ENCODE peak calls at places on chromosome 6, in seven cellular contexts. S is CD4-positive, alpha-beta memory T cell; E is left ventricle myocardium superior; G is HFFc6; L is stimulated activated CD4-positive, alpha-beta T cell treated with anti-CD3 and anti-CD28 coated beads, TNF-alpha, amount 100 ng/mL, for 24 hours; U is heart left ventricle; D is NCI-H2029 treated with DMSO at 0.1 percent for 48 hours. N is an unnamed sample.
A peak's percentile ranks its signal among the peaks of the same experiment; 100 is the strongest.

GRCh38 chr6:110408891-110409290 is 6.5 kb downstream of the DDO start:
- DNase-seq in S (no peak), E (no peak), G (no peak), L (no peak), U (no peak), D (no peak), N (no peak)

GRCh38 chr6:139939189-139939979 is 564.9 kb upstream of the CITED2 start:
- DNase-seq in S (no peak), E (no peak), G (no peak), L (no peak), U (no peak), D (no peak), N (no peak)

GRCh38 chr6:25945175-25945574 is 14.7 kb upstream of the SLC17A2 start:
- DNase-seq in S (no peak), E (no peak), G (no peak), L (no peak), U (no peak), D (no peak), N (no peak)

GRCh38 chr6:28124971-28125353 is 553 bp downstream of the ZSCAN16 start:
- DNase-seq in S (peak; percentile 33), E (no peak), G (no peak), L (no peak), U (no peak), D (no peak), N (no peak)

GRCh38 chr6:150979826-150980225 is 114.3 kb downstream of the MTHFD1L start:
- DNase-seq in S (no peak), E (no peak), G (no peak), L (no peak), U (no peak), D (no peak), N (no peak)

GRCh38 chr6:147738516-147739187 is 230.2 kb downstream of the SAMD5 start:
- DNase-seq in S (no peak), E (no peak), G (no peak), L (no peak), U (no peak), D (no peak), N (no peak)

GRCh38 chr6:159084493-159085091 is 39.8 kb upstream of the TAGAP start:
- DNase-seq in S (no peak), E (no peak), G (peak; percentile 53), L (no peak), U (no peak), D (no peak), N (no peak)

GRCh38 chr6:54206510-54206909 is 95.3 kb downstream of the MLIP start:
- DNase-seq in S (no peak), E (no peak), G (no peak), L (no peak), U (no peak), D (no peak), N (no peak)

GRCh38 chr6:164185342-164185920 is 770.9 kb downstream of the QKI start:
- DNase-seq in S (no peak), E (no peak), G (no peak), L (no peak), U (no peak), D (no peak), N (no peak)

GRCh38 chr6:167285077-167285770 is 5.9 kb upstream of the UNC93A start:
- DNase-seq in S (no peak), E (no peak), G (no peak), L (no peak), U (no peak), D (no peak), N (no peak)